ENCODE peak calls at places on chromosomes 16 and 17, in four cellular contexts. One of them, this sample, is unnamed.

GRCh38 chr16:71954180-71954579 is 46.0 kb downstream of the PKD1L3 start:
- DNase-seq in NCI-H1105: no peak
- DNase-seq in upper lobe of right lung: no peak
- DNase-seq in activated naive CD8-positive, alpha-beta T cell treated with anti-CD3 and anti-CD28 coated beads, Interleukin-2, amount 10 ng/mL, durations not matched to agents 7 days and 5 days: no peak
- DNase-seq in this sample: no peak

GRCh38 chr16:86048221-86048620 is 149.3 kb downstream of the IRF8 start:
- DNase-seq in activated naive CD8-positive, alpha-beta T cell treated with anti-CD3 and anti-CD28 coated beads, Interleukin-2, amount 10 ng/mL, durations not matched to agents 7 days and 5 days: peak; percentile 12
- DNase-seq in upper lobe of right lung: peak; percentile 59
- DNase-seq in NCI-H1105: no peak
- DNase-seq in this sample: peak; percentile 49

GRCh38 chr16:51465026-51465425 is 314.0 kb upstream of the SALL1 start:
- DNase-seq in upper lobe of right lung: no peak
- DNase-seq in activated naive CD8-positive, alpha-beta T cell treated with anti-CD3 and anti-CD28 coated beads, Interleukin-2, amount 10 ng/mL, durations not matched to agents 7 days and 5 days: no peak
- DNase-seq in NCI-H1105: no peak
- DNase-seq in this sample: no peak

GRCh38 chr16:4378202-4378666 is 6.6 kb downstream of the VASN start:
- DNase-seq in NCI-H1105: no peak
- DNase-seq in upper lobe of right lung: no peak
- DNase-seq in activated naive CD8-positive, alpha-beta T cell treated with anti-CD3 and anti-CD28 coated beads, Interleukin-2, amount 10 ng/mL, durations not matched to agents 7 days and 5 days: no peak
- DNase-seq in this sample: no peak

GRCh38 chr17:39791296-39791992 is 53.7 kb downstream of the GRB7 start:
- DNase-seq in activated naive CD8-positive, alpha-beta T cell treated with anti-CD3 and anti-CD28 coated beads, Interleukin-2, amount 10 ng/mL, durations not matched to agents 7 days and 5 days: no peak
- DNase-seq in upper lobe of right lung: no peak
- DNase-seq in NCI-H1105: no peak
- DNase-seq in this sample: no peak

GRCh38 chr16:76681296-76681695 is 404.1 kb downstream of the CNTNAP4 start:
- DNase-seq in NCI-H1105: no peak
- DNase-seq in upper lobe of right lung: no peak
- DNase-seq in activated naive CD8-positive, alpha-beta T cell treated with anti-CD3 and anti-CD28 coated beads, Interleukin-2, amount 10 ng/mL, durations not matched to agents 7 days and 5 days: no peak
- DNase-seq in this sample: no peak

GRCh38 chr17:9116861-9117568 is 95.7 kb downstream of the NTN1 start:
- DNase-seq in activated naive CD8-positive, alpha-beta T cell treated with anti-CD3 and anti-CD28 coated beads, Interleukin-2, amount 10 ng/mL, durations not matched to agents 7 days and 5 days: no peak
- DNase-seq in NCI-H1105: no peak
- DNase-seq in upper lobe of right lung: peak; percentile 37
- DNase-seq in this sample: no peak

GRCh38 chr16:6753553-6753952 is 579.1 kb upstream of the RBFOX1 start:
- DNase-seq in activated naive CD8-positive, alpha-beta T cell treated with anti-CD3 and anti-CD28 coated beads, Interleukin-2, amount 10 ng/mL, durations not matched to agents 7 days and 5 days: no peak
- DNase-seq in upper lobe of right lung: no peak
- DNase-seq in NCI-H1105: no peak
- DNase-seq in this sample: no peak

GRCh38 chr16:11796227-11797165 is 562 bp downstream of the ZC3H7A start:
- DNase-seq in activated naive CD8-positive, alpha-beta T cell treated with anti-CD3 and anti-CD28 coated beads, Interleukin-2, amount 10 ng/mL, durations not matched to agents 7 days and 5 days: peak; percentile 54
- DNase-seq in upper lobe of right lung: peak; percentile 85
- DNase-seq in NCI-H1105: no peak
- DNase-seq in this sample: peak; percentile 82

GRCh38 chr17:56681561-56682266 is 88.2 kb downstream of the NOG start:
- DNase-seq in upper lobe of right lung: no peak
- DNase-seq in NCI-H1105: no peak
- DNase-seq in activated naive CD8-positive, alpha-beta T cell treated with anti-CD3 and anti-CD28 coated beads, Interleukin-2, amount 10 ng/mL, durations not matched to agents 7 days and 5 days: no peak
- DNase-seq in this sample: no peak

GRCh38 chr16:70749681-70750601 is 51.0 kb downstream of the VAC14 start:
- DNase-seq in upper lobe of right lung: no peak
- DNase-seq in NCI-H1105: no peak
- DNase-seq in activated naive CD8-positive, alpha-beta T cell treated with anti-CD3 and anti-CD28 coated beads, Interleukin-2, amount 10 ng/mL, durations not matched to agents 7 days and 5 days: no peak
- DNase-seq in this sample: no peak

GRCh38 chr16:49698931-49699715 is 156.8 kb downstream of the ZNF423 start:
- DNase-seq in NCI-H1105: no peak
- DNase-seq in activated naive CD8-positive, alpha-beta T cell treated with anti-CD3 and anti-CD28 coated beads, Interleukin-2, amount 10 ng/mL, durations not matched to agents 7 days and 5 days: no peak
- DNase-seq in upper lobe of right lung: no peak
- DNase-seq in this sample: peak; percentile 81